ENCODE peak calls at places on chromosomes 4 and X, in ten cellular contexts. One of them, this sample, is unnamed.

GRCh38 chr4:123819362-123820035 is 422.9 kb downstream of the SPRY1 start:
- DNase-seq in activated CD8-positive, alpha-beta memory T cell treated with anti-CD3 and anti-CD28 coated beads for 48 hours: no peak
- DNase-seq in non-pigmented ciliary epithelial cell: no peak
- DNase-seq in GM10248: no peak
- DNase-seq in RPMI7951: peak
- DNase-seq in AG08395: no peak
- DNase-seq in activated naive CD4-positive, alpha-beta T cell treated with Interleukin-2 at 50 U/mL for 16 hours: no peak
- DNase-seq in fibroblast of lung: peak
- DNase-seq in T-helper 2 cell: no peak
- DNase-seq in left lung: no peak
- DNase-seq in this sample: no peak

GRCh38 chr4:89486673-89487072 is 179.1 kb upstream of the GPRIN3 start:
- DNase-seq in left lung: no peak
- DNase-seq in activated naive CD4-positive, alpha-beta T cell treated with Interleukin-2 at 50 U/mL for 16 hours: no peak
- DNase-seq in AG08395: no peak
- DNase-seq in T-helper 2 cell: no peak
- DNase-seq in non-pigmented ciliary epithelial cell: no peak
- DNase-seq in fibroblast of lung: no peak
- DNase-seq in activated CD8-positive, alpha-beta memory T cell treated with anti-CD3 and anti-CD28 coated beads for 48 hours: no peak
- DNase-seq in GM10248: no peak
- DNase-seq in RPMI7951: no peak
- DNase-seq in this sample: no peak

GRCh38 chrX:80663331-80663730 is 146.3 kb downstream of the BRWD3 start:
- DNase-seq in RPMI7951: no peak
- DNase-seq in AG08395: no peak
- DNase-seq in T-helper 2 cell: no peak
- DNase-seq in left lung: no peak
- DNase-seq in fibroblast of lung: no peak
- DNase-seq in GM10248: no peak
- DNase-seq in activated naive CD4-positive, alpha-beta T cell treated with Interleukin-2 at 50 U/mL for 16 hours: no peak
- DNase-seq in activated CD8-positive, alpha-beta memory T cell treated with anti-CD3 and anti-CD28 coated beads for 48 hours: no peak
- DNase-seq in non-pigmented ciliary epithelial cell: no peak
- DNase-seq in this sample: no peak

GRCh38 chrX:114798902-114799301 is 215.0 kb downstream of the HTR2C start:
- DNase-seq in non-pigmented ciliary epithelial cell: no peak
- DNase-seq in left lung: no peak
- DNase-seq in RPMI7951: peak
- DNase-seq in activated CD8-positive, alpha-beta memory T cell treated with anti-CD3 and anti-CD28 coated beads for 48 hours: no peak
- DNase-seq in fibroblast of lung: peak
- DNase-seq in AG08395: peak
- DNase-seq in GM10248: no peak
- DNase-seq in activated naive CD4-positive, alpha-beta T cell treated with Interleukin-2 at 50 U/mL for 16 hours: no peak
- DNase-seq in T-helper 2 cell: no peak
- DNase-seq in this sample: no peak

GRCh38 chrX:45806410-45807121 is 605.9 kb upstream of the DIPK2B start:
- DNase-seq in activated CD8-positive, alpha-beta memory T cell treated with anti-CD3 and anti-CD28 coated beads for 48 hours: no peak
- DNase-seq in T-helper 2 cell: peak
- DNase-seq in left lung: no peak
- DNase-seq in fibroblast of lung: peak
- DNase-seq in activated naive CD4-positive, alpha-beta T cell treated with Interleukin-2 at 50 U/mL for 16 hours: peak
- DNase-seq in GM10248: peak
- DNase-seq in RPMI7951: peak
- DNase-seq in AG08395: peak
- DNase-seq in non-pigmented ciliary epithelial cell: no peak
- DNase-seq in this sample: no peak

GRCh38 chr4:114615435-114615834 is 16.8 kb downstream of the UGT8 start:
- DNase-seq in left lung: no peak
- DNase-seq in GM10248: no peak
- DNase-seq in RPMI7951: no peak
- DNase-seq in T-helper 2 cell: no peak
- DNase-seq in AG08395: no peak
- DNase-seq in activated CD8-positive, alpha-beta memory T cell treated with anti-CD3 and anti-CD28 coated beads for 48 hours: no peak
- DNase-seq in activated naive CD4-positive, alpha-beta T cell treated with Interleukin-2 at 50 U/mL for 16 hours: no peak
- DNase-seq in non-pigmented ciliary epithelial cell: no peak
- DNase-seq in fibroblast of lung: no peak
- DNase-seq in this sample: no peak

GRCh38 chr4:6892190-6892908 is 17.3 kb upstream of the TBC1D14 start:
- DNase-seq in RPMI7951: peak
- DNase-seq in left lung: peak
- DNase-seq in AG08395: peak
- DNase-seq in T-helper 2 cell: peak
- DNase-seq in non-pigmented ciliary epithelial cell: no peak
- DNase-seq in fibroblast of lung: peak
- DNase-seq in activated CD8-positive, alpha-beta memory T cell treated with anti-CD3 and anti-CD28 coated beads for 48 hours: no peak
- DNase-seq in GM10248: peak
- DNase-seq in activated naive CD4-positive, alpha-beta T cell treated with Interleukin-2 at 50 U/mL for 16 hours: no peak
- DNase-seq in this sample: no peak

GRCh38 chr4:82124365-82124764 is 249.4 kb downstream of the HNRNPD start:
- DNase-seq in fibroblast of lung: no peak
- DNase-seq in GM10248: no peak
- DNase-seq in activated CD8-positive, alpha-beta memory T cell treated with anti-CD3 and anti-CD28 coated beads for 48 hours: no peak
- DNase-seq in T-helper 2 cell: no peak
- DNase-seq in left lung: no peak
- DNase-seq in RPMI7951: no peak
- DNase-seq in non-pigmented ciliary epithelial cell: no peak
- DNase-seq in AG08395: no peak
- DNase-seq in activated naive CD4-positive, alpha-beta T cell treated with Interleukin-2 at 50 U/mL for 16 hours: no peak
- DNase-seq in this sample: no peak

GRCh38 chr4:1604706-1605205 is 79.4 kb downstream of the FAM53A start:
- DNase-seq in T-helper 2 cell: peak
- DNase-seq in activated naive CD4-positive, alpha-beta T cell treated with Interleukin-2 at 50 U/mL for 16 hours: peak
- DNase-seq in left lung: no peak
- DNase-seq in activated CD8-positive, alpha-beta memory T cell treated with anti-CD3 and anti-CD28 coated beads for 48 hours: no peak
- DNase-seq in RPMI7951: no peak
- DNase-seq in non-pigmented ciliary epithelial cell: no peak
- DNase-seq in GM10248: no peak
- DNase-seq in fibroblast of lung: no peak
- DNase-seq in AG08395: no peak
- DNase-seq in this sample: no peak

GRCh38 chr4:87677731-87678130 is 27.7 kb downstream of the DMP1 start:
- DNase-seq in fibroblast of lung: no peak
- DNase-seq in GM10248: no peak
- DNase-seq in RPMI7951: peak
- DNase-seq in T-helper 2 cell: no peak
- DNase-seq in activated naive CD4-positive, alpha-beta T cell treated with Interleukin-2 at 50 U/mL for 16 hours: no peak
- DNase-seq in left lung: no peak
- DNase-seq in activated CD8-positive, alpha-beta memory T cell treated with anti-CD3 and anti-CD28 coated beads for 48 hours: no peak
- DNase-seq in AG08395: no peak
- DNase-seq in non-pigmented ciliary epithelial cell: no peak
- DNase-seq in this sample: no peak

GRCh38 chr4:40212674-40213504 is 16.1 kb downstream of the RHOH start:
- DNase-seq in activated CD8-positive, alpha-beta memory T cell treated with anti-CD3 and anti-CD28 coated beads for 48 hours: no peak
- DNase-seq in AG08395: peak
- DNase-seq in non-pigmented ciliary epithelial cell: no peak
- DNase-seq in GM10248: no peak
- DNase-seq in T-helper 2 cell: no peak
- DNase-seq in left lung: no peak
- DNase-seq in RPMI7951: peak
- DNase-seq in fibroblast of lung: peak
- DNase-seq in activated naive CD4-positive, alpha-beta T cell treated with Interleukin-2 at 50 U/mL for 16 hours: no peak
- DNase-seq in this sample: no peak

GRCh38 chr4:139969635-139970266 is 184.2 kb downstream of the MAML3 start:
- DNase-seq in non-pigmented ciliary epithelial cell: no peak
- DNase-seq in RPMI7951: no peak
- DNase-seq in AG08395: no peak
- DNase-seq in activated CD8-positive, alpha-beta memory T cell treated with anti-CD3 and anti-CD28 coated beads for 48 hours: no peak
- DNase-seq in fibroblast of lung: no peak
- DNase-seq in GM10248: no peak
- DNase-seq in activated naive CD4-positive, alpha-beta T cell treated with Interleukin-2 at 50 U/mL for 16 hours: no peak
- DNase-seq in left lung: no peak
- DNase-seq in T-helper 2 cell: no peak
- DNase-seq in this sample: no peak

GRCh38 chr4:53490965-53491622 is 100.2 kb downstream of the LNX1 start:
- DNase-seq in RPMI7951: peak
- DNase-seq in T-helper 2 cell: peak
- DNase-seq in activated naive CD4-positive, alpha-beta T cell treated with Interleukin-2 at 50 U/mL for 16 hours: no peak
- DNase-seq in activated CD8-positive, alpha-beta memory T cell treated with anti-CD3 and anti-CD28 coated beads for 48 hours: no peak
- DNase-seq in fibroblast of lung: peak
- DNase-seq in left lung: no peak
- DNase-seq in non-pigmented ciliary epithelial cell: peak
- DNase-seq in AG08395: peak
- DNase-seq in GM10248: peak
- DNase-seq in this sample: no peak

GRCh38 chrX:123087326-123087725 is 96.8 kb upstream of the GRIA3 start:
- DNase-seq in activated CD8-positive, alpha-beta memory T cell treated with anti-CD3 and anti-CD28 coated beads for 48 hours: no peak
- DNase-seq in T-helper 2 cell: no peak
- DNase-seq in non-pigmented ciliary epithelial cell: no peak
- DNase-seq in GM10248: no peak
- DNase-seq in RPMI7951: no peak
- DNase-seq in left lung: no peak
- DNase-seq in activated naive CD4-positive, alpha-beta T cell treated with Interleukin-2 at 50 U/mL for 16 hours: no peak
- DNase-seq in fibroblast of lung: peak
- DNase-seq in AG08395: peak
- DNase-seq in this sample: no peak